ENCODE peak calls at places on chromosomes 11 and 22, in nine cellular contexts. W, O, S, M, T, I, V, J and Y are unnamed samples.

GRCh38 chr11:7540830-7541555 is 27.2 kb downstream of the PPFIBP2 start:
- DNase-seq in W (no peak), O (no peak), S (no peak), M (no peak), T (peak), I (no peak), V (no peak), J (no peak), Y (no peak)

GRCh38 chr11:61963282-61964057 is 4.0 kb downstream of the FTH1 start:
- DNase-seq in W (peak), O (no peak), S (no peak), M (no peak), T (peak), I (peak), V (no peak), J (peak), Y (peak)

GRCh38 chr22:44540756-44541670 is 43.0 kb upstream of the RTL6 start:
- DNase-seq in W (no peak), O (no peak), S (no peak), M (no peak), T (no peak), I (peak), V (no peak), J (no peak), Y (peak)

GRCh38 chr11:71086687-71087258 is 165.6 kb downstream of the SHANK2 start:
- DNase-seq in W (peak), O (no peak), S (no peak), M (no peak), T (peak), I (peak), V (no peak), J (no peak), Y (peak)

GRCh38 chr11:32939866-32940265 is 47.3 kb downstream of the QSER1 start:
- DNase-seq in W (no peak), O (no peak), S (no peak), M (no peak), T (no peak), I (no peak), V (no peak), J (no peak), Y (no peak)

GRCh38 chr22:47445716-47446290 is 683.4 kb downstream of the TBC1D22A start:
- DNase-seq in W (no peak), O (no peak), S (no peak), M (no peak), T (no peak), I (no peak), V (no peak), J (no peak), Y (no peak)

GRCh38 chr11:28836285-28837081 is 728.3 kb downstream of the METTL15 start:
- DNase-seq in W (no peak), O (peak), S (no peak), M (no peak), T (peak), I (peak), V (peak), J (no peak), Y (peak)

GRCh38 chr11:113668255-113668654 is 37.9 kb downstream of the TMPRSS5 start:
- DNase-seq in W (no peak), O (peak), S (no peak), M (no peak), T (no peak), I (no peak), V (no peak), J (no peak), Y (no peak)

GRCh38 chr11:23123766-23124165 is 263.5 kb upstream of the CCDC179 start:
- DNase-seq in W (no peak), O (peak), S (no peak), M (no peak), T (peak), I (peak), V (peak), J (no peak), Y (no peak)

GRCh38 chr22:22545084-22545483 is 14.0 kb downstream of the PRAME start:
- DNase-seq in W (no peak), O (no peak), S (no peak), M (no peak), T (no peak), I (no peak), V (no peak), J (no peak), Y (no peak)

GRCh38 chr11:126645206-126645605 is 289.7 kb downstream of the ST3GAL4 start:
- DNase-seq in W (no peak), O (peak), S (no peak), M (no peak), T (no peak), I (no peak), V (peak), J (no peak), Y (no peak)

GRCh38 chr11:71414645-71415044 is 33.5 kb downstream of the DHCR7 start:
- DNase-seq in W (no peak), O (no peak), S (no peak), M (no peak), T (no peak), I (no peak), V (no peak), J (no peak), Y (no peak)

GRCh38 chr22:44845191-44845590 is 92.8 kb downstream of the ARHGAP8 start:
- DNase-seq in W (no peak), O (no peak), S (no peak), M (no peak), T (no peak), I (no peak), V (no peak), J (no peak), Y (no peak)

GRCh38 chr22:25095869-25096268 is 103.8 kb upstream of the CRYBB3 start:
- DNase-seq in W (no peak), O (no peak), S (no peak), M (no peak), T (no peak), I (no peak), V (no peak), J (no peak), Y (no peak)

GRCh38 chr11:100780470-100780869 is 93.4 kb downstream of the ARHGAP42 start:
- DNase-seq in W (no peak), O (no peak), S (no peak), M (no peak), T (peak), I (no peak), V (no peak), J (no peak), Y (no peak)

GRCh38 chr22:41308054-41308453 is 6.7 kb downstream of the ZC3H7B start:
- DNase-seq in W (no peak), O (peak), S (no peak), M (no peak), T (no peak), I (peak), V (no peak), J (no peak), Y (no peak)

GRCh38 chr11:75432911-75433321 is at the start of gene KLHL35:
- DNase-seq in W (no peak), O (no peak), S (no peak), M (peak), T (no peak), I (no peak), V (no peak), J (no peak), Y (no peak)

GRCh38 chr11:96154802-96155520 is 188.0 kb downstream of the MAML2 start:
- DNase-seq in W (no peak), O (peak), S (no peak), M (no peak), T (peak), I (peak), V (peak), J (no peak), Y (peak)

GRCh38 chr22:50599816-50600454 is 658 bp upstream of the MAPK8IP2 start:
- DNase-seq in W (peak), O (peak), S (peak), M (peak), T (peak), I (peak), V (no peak), J (peak), Y (peak)

GRCh38 chr11:62025429-62026105 is 58.1 kb upstream of the FTH1 start:
- DNase-seq in W (peak), O (peak), S (peak), M (peak), T (peak), I (peak), V (peak), J (peak), Y (peak)

DNA sequence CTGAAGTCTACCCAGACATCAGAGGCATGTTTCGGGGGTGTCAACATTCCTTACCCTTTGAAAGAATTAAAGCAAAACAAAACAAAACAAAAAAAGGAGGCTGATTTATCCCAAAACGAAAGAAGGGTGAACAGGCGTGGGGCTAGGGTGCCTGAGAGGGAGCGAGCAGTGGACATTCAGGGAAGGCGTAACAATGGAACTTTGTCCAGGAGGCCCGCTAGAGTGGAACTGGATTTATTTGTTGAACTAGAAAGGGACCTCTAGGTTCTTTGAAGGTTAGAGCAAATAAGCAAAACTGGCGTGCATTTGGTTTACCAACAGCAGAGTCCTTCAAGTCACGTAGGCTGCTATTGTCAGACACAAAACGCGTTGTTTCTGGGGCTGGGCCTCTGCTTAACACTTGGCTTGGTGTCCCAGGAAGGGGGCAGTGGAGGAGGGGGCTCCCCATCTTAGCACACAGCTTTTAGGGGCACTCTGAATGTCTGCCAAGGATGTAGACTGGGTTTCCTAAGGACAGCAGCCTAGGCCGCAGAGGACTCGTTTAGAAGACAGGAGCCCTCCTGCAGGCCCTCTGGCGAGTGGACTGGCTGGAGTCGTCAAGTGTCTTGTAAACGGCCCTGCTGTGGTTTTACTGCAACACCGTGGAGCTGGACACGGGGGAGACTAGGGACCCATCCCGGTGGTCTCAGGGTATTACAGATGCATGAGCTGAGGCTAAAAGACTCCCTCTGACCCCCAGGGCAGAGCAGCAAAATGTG is 203.7 kb upstream of the SORL1-AS1 start:
- DNase-seq in W (no peak), O (peak), S (no peak), M (peak), T (no peak), I (no peak), V (no peak), J (no peak), Y (no peak)
- TF ChIP-seq CTCF in W (no peak), O (no peak), S (no peak), M (no peak), T (no peak), I (no peak), V (no peak), J (no peak), Y (no peak)

DNA sequence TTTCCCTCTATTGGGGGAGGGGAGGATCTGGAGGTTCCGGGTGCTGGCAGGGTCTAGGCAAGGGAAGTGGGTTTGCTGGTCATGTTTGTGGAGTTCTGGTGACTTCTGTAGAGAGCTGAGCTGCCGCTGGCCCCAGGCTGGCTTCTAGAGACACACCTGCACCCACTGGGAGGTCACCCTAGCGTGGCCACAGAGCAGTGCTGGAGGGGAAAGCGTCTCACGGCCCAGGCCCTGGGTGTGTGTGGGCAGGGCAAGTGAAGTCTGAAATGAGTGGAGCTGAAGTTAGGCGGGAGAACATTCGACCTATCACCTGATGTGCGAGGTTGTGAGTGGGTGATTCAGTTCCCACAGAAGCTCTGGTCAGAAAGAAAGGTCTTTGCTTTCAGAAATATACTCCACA is 27.9 kb downstream of the SMIM38 start:
- DNase-seq in W (peak), O (no peak), S (no peak), M (no peak), T (no peak), I (no peak), V (no peak), J (no peak), Y (no peak)
- TF ChIP-seq CTCF in W (no peak), O (no peak), S (no peak), M (no peak), T (no peak), I (no peak), V (no peak), J (no peak), Y (no peak)

DNA sequence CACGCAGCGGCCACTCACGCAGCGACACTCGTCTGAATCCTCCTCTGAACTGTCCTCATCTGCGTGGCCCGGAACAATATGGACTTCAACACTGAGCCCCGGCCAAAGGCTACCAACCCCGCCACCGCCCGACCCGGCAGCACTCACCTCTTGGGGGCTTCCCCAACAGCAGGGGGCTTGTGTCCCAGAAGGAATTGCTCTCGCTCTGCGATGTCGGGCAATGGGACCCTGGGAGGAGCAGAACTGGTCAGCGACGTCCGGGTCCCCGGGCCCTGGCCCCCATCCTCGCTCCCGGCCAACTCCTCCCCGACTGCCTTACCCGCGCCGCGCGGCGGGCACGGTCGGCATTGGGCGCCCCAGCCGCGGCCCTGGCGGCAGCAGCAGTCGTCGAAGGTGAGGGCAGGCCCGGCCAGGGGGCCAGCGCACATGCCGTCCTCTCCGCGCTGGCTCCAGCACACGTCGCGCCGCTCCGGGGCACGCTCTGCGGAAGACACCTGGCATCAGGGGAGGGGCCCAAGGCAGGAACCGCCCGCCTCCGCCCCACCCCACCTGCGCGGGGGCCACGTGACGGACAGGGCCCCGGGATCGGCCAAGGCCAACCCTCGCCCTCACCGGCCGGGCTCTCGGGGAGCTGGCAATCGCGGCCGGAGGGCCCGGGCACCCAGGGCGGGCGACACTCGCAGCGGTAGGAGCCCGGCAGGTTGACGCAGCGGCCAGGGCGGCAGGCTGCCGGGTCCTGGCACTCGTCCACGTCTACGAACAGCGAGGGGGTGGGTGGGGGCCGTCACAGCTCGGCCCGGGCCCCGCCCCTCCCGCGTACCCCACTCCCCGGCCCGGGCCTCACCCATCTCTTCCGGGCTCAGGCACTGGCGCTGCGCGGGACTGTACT is 14.8 kb downstream of the SCYL1 start:
- DNase-seq in W (no peak), O (no peak), S (no peak), M (peak), T (peak), I (no peak), V (no peak), J (no peak), Y (no peak)
- TF ChIP-seq CTCF in W (peak), O (no peak), S (peak), M (peak), T (no peak), I (no peak), V (no peak), J (no peak), Y (no peak)

DNA sequence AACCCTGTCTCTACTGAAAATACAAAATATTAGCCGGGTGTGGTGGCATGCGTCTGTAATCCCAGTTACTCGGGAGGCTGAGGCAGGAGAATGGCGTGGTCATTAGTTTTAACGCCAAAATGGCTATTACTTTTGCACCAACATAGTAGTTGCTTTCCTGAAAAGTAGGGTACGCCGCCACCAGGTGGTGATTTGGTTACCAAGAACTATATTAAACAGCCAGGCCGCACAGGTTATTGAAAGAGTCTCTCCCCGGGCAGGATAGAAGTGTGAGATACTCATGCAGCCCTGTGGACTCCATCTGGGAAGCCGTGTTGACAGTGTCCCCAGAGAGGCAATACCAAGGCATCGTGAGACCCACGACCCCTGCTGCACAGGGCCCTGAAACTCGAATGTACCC is 24.6 kb upstream of the LRRC32 start:
- DNase-seq in W (no peak), O (no peak), S (no peak), M (no peak), T (no peak), I (no peak), V (no peak), J (no peak), Y (no peak)
- TF ChIP-seq CTCF in W (no peak), O (no peak), S (no peak), M (no peak), T (no peak), I (no peak), V (no peak), J (no peak), Y (no peak)

GRCh38 chr11:130980463-130980862 is 64.2 kb upstream of the SNX19 start:
- DNase-seq in W (no peak), O (no peak), S (no peak), M (no peak), T (no peak), I (no peak), V (no peak), J (no peak), Y (no peak)

GRCh38 chr11:130979386-130979972 is 63.2 kb upstream of the SNX19 start:
- DNase-seq in W (peak), O (peak), S (no peak), M (no peak), T (peak), I (peak), V (peak), J (no peak), Y (peak)
- TF ChIP-seq CTCF in W (peak), O (peak), S (peak), M (peak), T (peak), I (peak), V (peak), J (no peak), Y (peak)

GRCh38 chr22:29201722-29202230 is 3.9 kb upstream of the EMID1 start:
- DNase-seq in W (no peak), O (no peak), S (no peak), M (no peak), T (no peak), I (no peak), V (no peak), J (no peak), Y (no peak)

GRCh38 chr22:29203456-29203855 is 2.2 kb upstream of the EMID1 start:
- DNase-seq in W (peak), O (no peak), S (no peak), M (no peak), T (no peak), I (no peak), V (no peak), J (no peak), Y (no peak)

GRCh38 chr22:29203883-29204282 is 1.8 kb upstream of the EMID1 start:
- DNase-seq in W (no peak), O (no peak), S (no peak), M (no peak), T (no peak), I (no peak), V (no peak), J (no peak), Y (no peak)

GRCh38 chr22:29200901-29201300 is 4.8 kb upstream of the EMID1 start:
- DNase-seq in W (no peak), O (no peak), S (no peak), M (no peak), T (no peak), I (no peak), V (no peak), J (no peak), Y (no peak)

GRCh38 chr22:29202231-29203192 is 3.2 kb upstream of the EMID1 start:
- DNase-seq in W (peak), O (peak), S (peak), M (no peak), T (peak), I (peak), V (peak), J (no peak), Y (peak)
- TF ChIP-seq CTCF in W (peak), O (peak), S (peak), M (no peak), T (peak), I (peak), V (peak), J (no peak), Y (peak)